ENCODE peak calls at places on chromosome 19, in five cellular contexts. U, R, G, P and S are unnamed samples.

GRCh38 chr19:46372901-46373572 is 26.1 kb downstream of the PPP5C start:
- DNase-seq in P (peak), U (peak), R (no peak), G (no peak), S (peak)

GRCh38 chr19:7197760-7198696 is 96.2 kb downstream of the INSR start:
- DNase-seq in R (peak), U (peak), P (peak), G (peak), S (peak)

GRCh38 chr19:20503536-20503935 is 62.0 kb downstream of the ZNF737 start:
- DNase-seq in G (peak), P (no peak), U (no peak), R (no peak), S (no peak)

GRCh38 chr19:10288662-10289166 is 1.0 kb upstream of the ICAM5 start:
- DNase-seq in R (no peak), G (no peak), U (peak), P (peak), S (no peak)

GRCh38 chr19:35555301-35556005 is 8.0 kb downstream of the ATP4A start:
- DNase-seq in R (no peak), P (peak), U (no peak), G (no peak), S (no peak)

GRCh38 chr19:2428027-2428690 is 773 bp upstream of the TIMM13 start:
- DNase-seq in P (peak), G (no peak), R (no peak), U (peak), S (no peak)

GRCh38 chr19:53880716-53881481 is 1.1 kb upstream of the PRKCG start:
- DNase-seq in G (no peak), P (peak), U (no peak), R (no peak), S (no peak)

GRCh38 chr19:29680447-29680846 is 15.2 kb downstream of the PLEKHF1 start:
- DNase-seq in R (no peak), P (no peak), U (peak), G (no peak), S (no peak)

GRCh38 chr19:12638611-12639182 is 27.8 kb downstream of the MAN2B1 start:
- DNase-seq in G (no peak), R (no peak), U (peak), P (no peak), S (no peak)

GRCh38 chr19:50330365-50331078 is 1.3 kb upstream of the KCNC3 start:
- DNase-seq in U (peak), R (no peak), P (peak), G (peak), S (peak)
- H3K4me3 ChIP-seq in U (peak), R (peak), P (peak), G (peak), S (peak)

GRCh38 chr19:16441661-16442071 is 30.1 kb downstream of the EPS15L1 start:
- DNase-seq in P (peak), U (peak), G (no peak), R (no peak), S (no peak)

GRCh38 chr19:16436780-16437179 is 35.0 kb downstream of the EPS15L1 start:
- DNase-seq in U (peak), P (no peak), R (no peak), G (no peak), S (no peak)

GRCh38 chr19:16435238-16435911 is 36.4 kb downstream of the EPS15L1 start:
- DNase-seq in U (peak), R (no peak), G (peak), P (no peak), S (peak)

GRCh38 chr19:16433986-16434385 is 37.8 kb downstream of the EPS15L1 start:
- DNase-seq in G (no peak), R (no peak), P (no peak), U (no peak), S (no peak)

GRCh38 chr19:16435999-16436650 is 35.6 kb downstream of the EPS15L1 start:
- DNase-seq in R (no peak), G (no peak), U (no peak), P (no peak), S (no peak)
- TF ChIP-seq CTCF in R (no peak), G (no peak), U (no peak), P (no peak), S (no peak)

GRCh38 chr19:21765151-21765550 is 2.2 kb downstream of the ZNF100 start:
- DNase-seq in R (no peak), U (no peak), P (no peak), G (no peak), S (no peak)

DNA sequence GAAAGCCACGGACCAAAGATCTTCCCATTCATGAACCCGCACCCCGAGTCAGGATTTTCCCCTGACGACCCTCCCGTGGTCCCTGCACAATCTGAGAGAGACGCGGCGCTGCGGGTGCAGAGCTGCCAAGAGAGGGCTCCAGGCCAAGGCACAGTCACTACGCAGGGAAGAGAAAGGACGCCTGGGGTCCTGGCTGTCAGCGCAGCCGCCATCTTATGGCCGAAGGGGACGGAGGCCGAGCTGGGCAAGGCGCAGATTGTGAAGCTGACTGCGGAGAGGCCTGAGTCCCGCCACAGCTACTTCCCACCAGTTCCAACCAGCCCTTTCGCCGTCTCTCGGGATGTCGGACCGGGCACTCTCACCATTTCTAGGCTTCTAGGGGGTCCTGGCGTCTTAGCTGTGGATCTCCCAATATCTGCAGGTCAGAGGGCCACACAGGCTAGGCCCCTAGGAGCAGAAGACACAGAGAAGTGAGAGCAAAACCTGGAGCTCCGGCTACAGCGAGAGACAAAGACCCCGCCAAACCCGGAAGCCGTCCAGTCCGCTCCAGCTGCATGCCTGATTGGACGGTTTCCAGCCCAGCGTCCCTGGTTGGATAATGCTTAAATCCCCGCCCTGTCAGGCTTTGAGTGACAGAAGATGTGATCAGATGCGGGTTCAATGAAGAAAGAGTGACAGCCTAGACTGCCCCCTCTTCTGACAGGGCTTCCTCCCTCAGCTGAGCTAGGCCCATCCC is at the start of gene ZNF100:
- DNase-seq in P (peak), R (peak), G (peak), U (peak), S (peak)
- H3K27ac ChIP-seq in P (peak), R (peak), G (peak), U (peak), S (peak)

GRCh38 chr19:55171440-55171839 is 5.0 kb upstream of the DNAAF3 start:
- DNase-seq in U (no peak), G (no peak), R (no peak), P (no peak), S (no peak)

GRCh38 chr19:55165952-55166529 is 372 bp downstream of the DNAAF3 start:
- DNase-seq in P (peak), U (peak), R (no peak), G (peak), S (no peak)

GRCh38 chr19:55161571-55162322 is 4.2 kb upstream of the TNNI3 start:
- DNase-seq in G (no peak), U (peak), P (no peak), R (no peak), S (no peak)

GRCh38 chr19:55169136-55169535 is 2.7 kb upstream of the DNAAF3 start:
- DNase-seq in U (no peak), G (no peak), P (no peak), R (no peak), S (no peak)

GRCh38 chr19:55166530-55167268 is at the start of gene DNAAF3:
- DNase-seq in G (peak), R (peak), P (peak), U (peak), S (peak)
- H3K4me3 ChIP-seq in G (peak), R (peak), P (peak), U (peak), S (peak)

GRCh38 chr19:33202546-33203507 is 8.7 kb downstream of the LRP3 start:
- DNase-seq in U (peak), R (no peak), G (no peak), P (no peak), S (no peak)
- TF ChIP-seq CTCF in U (no peak), R (no peak), G (no peak), P (no peak), S (no peak)